ENCODE peak calls at places on chromosomes 7 and 10, in six cellular contexts. A, L, U, M, B and X are unnamed samples.

GRCh38 chr7:7761974-7762769 is 43.8 kb upstream of the RPA3 start:
- DNase-seq in A (no peak), L (no peak), U (no peak), M (no peak), B (no peak), X (no peak)

GRCh38 chr10:34710391-34710751 is 104.7 kb downstream of the PARD3 start:
- DNase-seq in A (no peak), L (no peak), U (peak), M (no peak), B (no peak), X (no peak)

GRCh38 chr10:28393956-28394568 is 91.2 kb upstream of the MPP7 start:
- DNase-seq in A (no peak), L (peak), U (peak), M (peak), B (peak), X (peak)

GRCh38 chr7:57165285-57165899 is 33.2 kb upstream of the ZNF479 start:
- DNase-seq in A (no peak), L (no peak), U (no peak), M (no peak), B (no peak), X (no peak)

GRCh38 chr10:123565691-123566660 is 100.2 kb upstream of the GPR26 start:
- DNase-seq in A (no peak), L (no peak), U (peak), M (peak), B (no peak), X (no peak)

GRCh38 chr7:48311464-48311863 is 140.2 kb downstream of the ABCA13 start:
- DNase-seq in A (no peak), L (no peak), U (no peak), M (no peak), B (no peak), X (no peak)

GRCh38 chr10:128567561-128567960 is 441.3 kb upstream of the MKI67 start:
- DNase-seq in A (peak), L (no peak), U (no peak), M (no peak), B (no peak), X (no peak)

GRCh38 chr7:16089801-16090200 is 331.5 kb downstream of the CRPPA start:
- DNase-seq in A (no peak), L (no peak), U (no peak), M (no peak), B (no peak), X (no peak)

GRCh38 chr7:106050002-106050742 is 61.9 kb downstream of the SYPL1 start:
- DNase-seq in A (no peak), L (no peak), U (peak), M (no peak), B (no peak), X (no peak)

GRCh38 chr7:102444961-102445673 is 11.7 kb downstream of the ORAI2 start:
- DNase-seq in A (no peak), L (peak), U (no peak), M (no peak), B (no peak), X (no peak)

GRCh38 chr7:44490351-44491200 is at the start of gene NUDCD3:
- DNase-seq in A (peak), L (peak), U (peak), M (peak), B (peak), X (peak)

GRCh38 chr7:55502988-55503514 is 69.3 kb downstream of the VOPP1 start:
- DNase-seq in A (no peak), L (no peak), U (no peak), M (no peak), B (no peak), X (no peak)

GRCh38 chr7:77729574-77730348 is 33.5 kb downstream of the RSBN1L start:
- DNase-seq in A (peak), L (no peak), U (no peak), M (no peak), B (no peak), X (no peak)

GRCh38 chr7:157352506-157352905 is 15.7 kb downstream of the DNAJB6 start:
- DNase-seq in A (no peak), L (no peak), U (peak), M (no peak), B (no peak), X (no peak)

GRCh38 chr10:125451319-125451718 is 231.6 kb downstream of the TEX36 start:
- DNase-seq in A (peak), L (no peak), U (no peak), M (no peak), B (no peak), X (no peak)

GRCh38 chr10:33402748-33403147 is 68.3 kb upstream of the NRP1 start:
- DNase-seq in A (peak), L (no peak), U (no peak), M (no peak), B (no peak), X (no peak)

GRCh38 chr7:103106336-103107070 is 31.6 kb downstream of the ARMC10 start:
- DNase-seq in A (no peak), L (no peak), U (no peak), M (no peak), B (peak), X (no peak)

GRCh38 chr10:5812283-5813090 is 747 bp downstream of the GDI2 start:
- DNase-seq in A (no peak), L (peak), U (peak), M (peak), B (no peak), X (peak)

GRCh38 chr10:6039711-6040110 is 22.5 kb downstream of the IL2RA start:
- DNase-seq in A (peak), L (no peak), U (no peak), M (no peak), B (no peak), X (no peak)

GRCh38 chr7:79646278-79646677 is 192.8 kb upstream of the MAGI2 start:
- DNase-seq in A (no peak), L (no peak), U (no peak), M (no peak), B (no peak), X (no peak)

GRCh38 chr10:66307826-66308225 is 618.0 kb upstream of the LRRTM3 start:
- DNase-seq in A (no peak), L (no peak), U (no peak), M (no peak), B (no peak), X (no peak)

GRCh38 chr10:112562803-112563663 is 116.0 kb downstream of the VTI1A start:
- DNase-seq in A (no peak), L (no peak), U (no peak), M (no peak), B (no peak), X (no peak)

GRCh38 chr7:143225047-143225446 is 3.2 kb downstream of the TAS2R40 start:
- DNase-seq in A (no peak), L (no peak), U (no peak), M (no peak), B (no peak), X (no peak)

GRCh38 chr7:84236398-84236797 is 41.8 kb upstream of the SEMA3A start:
- DNase-seq in A (no peak), L (no peak), U (no peak), M (no peak), B (no peak), X (no peak)

GRCh38 chr10:90087197-90088007 is 386.0 kb downstream of the KIF20B start:
- DNase-seq in A (no peak), L (no peak), U (no peak), M (no peak), B (no peak), X (no peak)

GRCh38 chr7:141550694-141551079 is 523 bp upstream of the AGK start:
- DNase-seq in A (no peak), L (no peak), U (no peak), M (no peak), B (no peak), X (no peak)

GRCh38 chr10:98170249-98171117 is 36.0 kb downstream of the R3HCC1L start:
- DNase-seq in A (no peak), L (peak), U (no peak), M (no peak), B (peak), X (peak)

GRCh38 chr7:27030393-27031001 is 65.3 kb downstream of the HOXA1 start:
- DNase-seq in A (no peak), L (no peak), U (no peak), M (no peak), B (no peak), X (no peak)

GRCh38 chr10:128242641-128243040 is 116.4 kb upstream of the MKI67 start:
- DNase-seq in A (no peak), L (no peak), U (no peak), M (no peak), B (no peak), X (no peak)

GRCh38 chr10:59025981-59026730 is 150.3 kb upstream of the PHYHIPL start:
- DNase-seq in A (no peak), L (no peak), U (no peak), M (no peak), B (no peak), X (no peak)

DNA sequence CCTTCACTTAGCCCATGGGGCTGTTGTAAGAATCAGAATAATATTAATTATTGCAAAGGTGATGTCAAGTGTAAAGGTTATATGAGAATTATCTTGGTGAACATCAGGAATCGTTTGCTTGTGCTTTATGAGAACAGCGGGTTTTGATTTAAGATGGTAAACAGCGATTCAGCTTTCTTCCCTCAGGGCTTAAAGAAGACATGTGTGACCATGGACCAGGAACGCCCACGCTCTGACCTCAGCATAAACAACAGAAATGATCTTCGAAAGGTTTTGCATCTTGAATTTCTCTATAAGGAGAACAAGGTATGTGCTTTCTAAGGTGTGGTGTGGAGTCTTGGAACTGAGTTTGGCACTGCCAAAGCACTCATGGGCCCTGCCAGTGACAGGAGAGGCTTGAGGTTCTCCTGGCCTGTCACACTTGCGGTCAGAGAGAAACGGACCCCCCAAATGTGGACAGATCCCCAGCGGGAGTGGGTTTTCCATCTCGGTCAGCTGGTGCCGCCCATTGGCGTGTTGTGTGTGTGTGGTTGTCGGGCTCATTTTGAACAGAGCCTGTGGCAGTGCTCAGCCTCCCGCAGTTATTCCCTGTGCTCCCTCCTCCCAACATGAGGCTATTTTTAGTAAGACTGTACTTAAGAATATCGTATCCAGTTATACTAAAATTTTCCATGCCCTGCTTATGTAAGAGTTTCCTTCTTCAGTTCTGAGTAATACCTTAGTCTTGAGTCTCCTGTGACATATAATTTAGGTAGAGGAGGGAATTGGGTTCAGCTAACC is 7.2 kb downstream of the MINDY4 start:
- DNase-seq in A (no peak), L (no peak), U (no peak), M (no peak), B (no peak), X (no peak)
- TF ChIP-seq POLR2AphosphoS5 in A (peak), L (no peak), U (peak), M (no peak), B (no peak), X (no peak)

GRCh38 chr7:134613623-134614347 is 32.9 kb upstream of the BPGM start:
- DNase-seq in A (no peak), L (no peak), U (no peak), M (no peak), B (no peak), X (no peak)
- TF ChIP-seq EP300 in A (no peak), L (no peak), U (no peak), M (no peak), B (no peak), X (no peak)

GRCh38 chr10:132589681-132590080 is 52.1 kb downstream of the INPP5A start:
- DNase-seq in A (no peak), L (no peak), U (peak), M (no peak), B (no peak), X (no peak)

GRCh38 chr10:132587175-132587574 is 49.6 kb downstream of the INPP5A start:
- DNase-seq in A (no peak), L (no peak), U (peak), M (peak), B (no peak), X (no peak)

GRCh38 chr10:132586731-132587130 is 49.1 kb downstream of the INPP5A start:
- DNase-seq in A (no peak), L (no peak), U (peak), M (no peak), B (no peak), X (no peak)

GRCh38 chr10:132589015-132589414 is 51.4 kb downstream of the INPP5A start:
- DNase-seq in A (no peak), L (no peak), U (no peak), M (no peak), B (no peak), X (no peak)

DNA sequence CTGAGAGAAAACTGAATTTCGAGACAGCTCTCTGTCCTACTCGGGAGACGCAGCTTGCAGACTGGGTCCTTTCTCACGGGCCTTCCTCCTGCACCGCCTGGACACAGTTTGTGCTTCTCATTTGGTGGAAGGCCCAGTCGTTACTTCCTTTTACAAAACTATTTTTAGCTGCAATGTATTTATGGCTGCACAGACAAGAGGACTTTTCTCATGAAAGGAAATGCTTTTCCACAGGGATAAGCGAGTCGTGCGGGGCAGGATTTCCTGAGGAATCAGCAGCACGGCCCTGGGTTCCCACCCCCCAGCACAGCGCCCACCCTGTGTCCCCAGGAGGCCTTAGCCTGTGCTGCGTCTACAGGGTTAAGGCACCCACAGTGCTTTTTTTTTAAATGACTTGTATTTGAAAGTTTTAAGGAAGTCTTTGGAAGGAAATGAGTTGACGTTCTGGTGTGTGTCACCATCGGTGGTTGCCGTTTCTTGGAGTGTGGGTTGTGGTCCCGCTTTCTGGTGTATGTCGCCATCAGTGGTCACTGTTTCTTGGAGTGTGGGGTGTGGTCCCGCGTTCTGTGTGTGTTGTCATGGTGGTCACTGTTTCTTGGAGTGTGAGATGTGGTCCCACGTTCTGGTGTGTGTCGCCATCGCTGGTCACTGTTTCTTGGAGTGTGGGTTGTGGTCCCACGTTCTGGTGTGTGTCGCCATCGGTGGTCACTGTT is 50.9 kb downstream of the INPP5A start:
- DNase-seq in A (no peak), L (no peak), U (peak), M (peak), B (no peak), X (no peak)
- TF ChIP-seq POLR2AphosphoS5 in A (peak), L (no peak), U (peak), M (no peak), B (no peak), X (no peak)

DNA sequence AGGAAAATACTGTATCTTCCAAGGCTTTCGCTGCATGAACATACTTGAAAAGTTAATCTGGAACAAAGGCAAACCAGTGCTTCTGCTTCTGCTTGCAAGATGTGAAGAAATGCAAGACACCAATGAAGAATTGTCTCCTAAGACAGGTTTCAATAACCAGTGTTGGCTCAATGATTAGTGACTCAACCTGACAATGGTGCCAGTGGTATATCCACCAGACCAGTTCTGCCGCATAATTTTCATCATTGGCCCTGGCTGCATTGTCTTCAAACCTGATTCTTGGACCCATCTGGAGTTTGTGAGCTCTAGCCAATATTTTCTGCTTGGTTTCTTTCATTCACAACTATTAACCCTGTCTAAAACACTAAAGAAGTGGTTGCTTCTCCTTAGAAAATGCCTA is 13.6 kb upstream of the STAMBPL1 start:
- DNase-seq in A (no peak), L (no peak), U (no peak), M (no peak), B (no peak), X (no peak)
- TF ChIP-seq EP300 in A (no peak), L (no peak), U (no peak), M (no peak), B (no peak), X (no peak)

GRCh38 chr10:110141747-110142625 is 65.4 kb upstream of the MXI1 start:
- DNase-seq in A (peak), L (peak), U (no peak), M (no peak), B (no peak), X (peak)

GRCh38 chr10:110138197-110138812 is 69.1 kb upstream of the MXI1 start:
- DNase-seq in A (no peak), L (no peak), U (no peak), M (no peak), B (no peak), X (no peak)

GRCh38 chr10:110141185-110141584 is 66.2 kb upstream of the MXI1 start:
- DNase-seq in A (no peak), L (peak), U (no peak), M (no peak), B (no peak), X (no peak)

GRCh38 chr10:110144526-110144925 is 62.9 kb upstream of the MXI1 start:
- DNase-seq in A (no peak), L (no peak), U (no peak), M (no peak), B (no peak), X (no peak)

DNA sequence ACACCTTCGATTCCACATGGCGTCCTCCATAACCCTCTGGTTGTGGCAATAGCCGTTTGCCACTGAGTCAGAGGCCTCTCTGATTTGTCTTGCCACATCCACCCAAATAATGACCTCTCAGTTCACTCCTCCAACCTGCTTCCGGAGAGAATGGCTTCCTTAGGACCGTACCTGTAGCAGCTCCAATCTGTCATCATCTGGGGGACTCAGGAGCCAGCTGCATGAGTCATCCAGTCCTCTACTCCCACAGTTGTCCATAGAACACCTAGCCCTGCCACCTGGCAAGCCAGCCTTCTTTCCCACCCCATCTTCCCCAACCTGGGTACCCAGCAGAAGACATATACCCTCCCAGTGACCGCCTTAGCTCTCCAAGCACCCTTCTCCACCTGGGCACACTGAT is 64.4 kb upstream of the MXI1 start:
- DNase-seq in A (no peak), L (no peak), U (no peak), M (no peak), B (no peak), X (no peak)
- TF ChIP-seq POLR2AphosphoS5 in A (no peak), L (no peak), U (no peak), M (no peak), B (no peak), X (no peak)